ENCODE peak calls at places on chromosomes 5 and 9, in seven cellular contexts. J is MM.1S, A is body of pancreas, N is mucosa of descending colon, L is cardiac muscle cell, X is Calu3, W is K562. S is an unnamed sample.

GRCh38 chr5:62371409-62371808 is 32.3 kb downstream of the DIMT1 start:
- DNase-seq in J (no peak), A (no peak), N (no peak), L (no peak), X (no peak), W (no peak), S (no peak)

GRCh38 chr9:125660557-125660956 is 46.5 kb downstream of the MAPKAP1 start:
- DNase-seq in J (no peak), A (no peak), N (no peak), L (no peak), X (no peak), W (no peak), S (no peak)

GRCh38 chr5:1492757-1493156 is 31.0 kb downstream of the LPCAT1 start:
- DNase-seq in J (no peak), A (no peak), N (no peak), L (no peak), X (no peak), W (no peak), S (no peak)

GRCh38 chr9:131505012-131505411 is 2.3 kb downstream of the POMT1 start:
- DNase-seq in J (no peak), A (no peak), N (no peak), L (no peak), X (no peak), W (no peak), S (no peak)

GRCh38 chr5:40736103-40736875 is 19.5 kb downstream of the TTC33 start:
- DNase-seq in J (peak; percentile 60), A (peak; percentile 14), N (no peak), L (peak; percentile 75), X (peak; percentile 25), W (peak; percentile 63), S (peak; percentile 20)

GRCh38 chr9:99118782-99119466 is 14.0 kb downstream of the TGFBR1 start:
- DNase-seq in J (peak; percentile 72), A (peak; percentile 13), N (peak; percentile 30), L (no peak), X (no peak), W (no peak), S (no peak)

GRCh38 chr9:131149678-131150033 is 24.3 kb downstream of the NUP214 start:
- DNase-seq in J (no peak), A (no peak), N (no peak), L (no peak), X (no peak), W (peak; percentile 63), S (no peak)

GRCh38 chr5:139745121-139745799 is 50.3 kb upstream of the PSD2 start:
- DNase-seq in J (no peak), A (peak; percentile 34), N (no peak), L (peak; percentile 68), X (peak; percentile 57), W (peak; percentile 75), S (no peak)

GRCh38 chr5:38414348-38414747 is 142.1 kb downstream of the LIFR start:
- DNase-seq in J (no peak), A (no peak), N (no peak), L (no peak), X (no peak), W (no peak), S (no peak)

GRCh38 chr9:34550016-34550680 is 27.4 kb upstream of the ENHO start:
- DNase-seq in J (no peak), A (no peak), N (no peak), L (no peak), X (no peak), W (peak; percentile 33), S (no peak)

GRCh38 chr5:8188874-8189588 is 320.1 kb downstream of the MTRR start:
- DNase-seq in J (peak; percentile 49), A (peak; percentile 41), N (peak; percentile 52), L (peak; percentile 0), X (no peak), W (no peak), S (no peak)

GRCh38 chr9:123375725-123376132 is 19.7 kb downstream of the CRB2 start:
- DNase-seq in J (no peak), A (no peak), N (peak; percentile 84), L (peak; percentile 56), X (no peak), W (peak; percentile 83), S (no peak)

GRCh38 chr5:151063136-151063544 is 17.7 kb downstream of the TNIP1 start:
- DNase-seq in J (no peak), A (peak; percentile 63), N (no peak), L (peak; percentile 79), X (no peak), W (peak; percentile 48), S (no peak)

GRCh38 chr9:89421595-89421994 is 76.3 kb downstream of the SEMA4D start:
- DNase-seq in J (no peak), A (no peak), N (no peak), L (peak; percentile 22), X (no peak), W (no peak), S (no peak)

GRCh38 chr9:107633375-107633774 is 143.8 kb upstream of the KLF4 start:
- DNase-seq in J (no peak), A (no peak), N (no peak), L (no peak), X (no peak), W (no peak), S (no peak)

GRCh38 chr9:127224883-127225739 is 39.5 kb upstream of the GARNL3 start:
- DNase-seq in J (peak; percentile 92), A (peak; percentile 97), N (peak; percentile 99), L (peak; percentile 94), X (peak; percentile 94), W (peak; percentile 99), S (peak; percentile 98)

GRCh38 chr9:34994429-34995287 is 5.1 kb downstream of the DNAJB5 start:
- DNase-seq in J (no peak), A (no peak), N (peak; percentile 73), L (peak; percentile 68), X (peak; percentile 39), W (peak; percentile 37), S (peak; percentile 57)

GRCh38 chr9:137064027-137064879 is 6.1 kb downstream of the SAPCD2 start:
- DNase-seq in J (peak; percentile 34), A (peak; percentile 64), N (peak; percentile 82), L (peak; percentile 58), X (peak; percentile 68), W (peak; percentile 56), S (peak; percentile 77)

GRCh38 chr9:35793461-35793860 is 2.1 kb downstream of the NPR2 start:
- DNase-seq in J (no peak), A (no peak), N (no peak), L (no peak), X (no peak), W (no peak), S (no peak)

GRCh38 chr5:109191153-109191558 is 218.6 kb downstream of the PJA2 start:
- DNase-seq in J (peak; percentile 24), A (no peak), N (peak; percentile 34), L (peak; percentile 70), X (peak; percentile 20), W (peak; percentile 47), S (no peak)

GRCh38 chr5:56910123-56910951 is 941 bp downstream of the SETD9 start:
- DNase-seq in J (no peak), A (peak; percentile 49), N (peak; percentile 62), L (no peak), X (peak; percentile 43), W (no peak), S (peak; percentile 52)

GRCh38 chr5:73496984-73497457 is 1.2 kb upstream of the BTF3 start:
- DNase-seq in J (peak; percentile 66), A (no peak), N (no peak), L (peak; percentile 67), X (no peak), W (peak; percentile 50), S (no peak)

GRCh38 chr5:54942064-54942778 is 43.2 kb downstream of the ESM1 start:
- DNase-seq in J (no peak), A (no peak), N (no peak), L (peak; percentile 11), X (no peak), W (no peak), S (no peak)

GRCh38 chr9:114722363-114722695 is 40.3 kb upstream of the TEX48 start:
- DNase-seq in J (no peak), A (no peak), N (no peak), L (no peak), X (no peak), W (no peak), S (no peak)

GRCh38 chr5:143398053-143398355 is 5.5 kb downstream of the NR3C1 start:
- DNase-seq in J (no peak), A (no peak), N (no peak), L (no peak), X (no peak), W (no peak), S (no peak)

GRCh38 chr5:2381070-2381469 is 370.4 kb downstream of the IRX2 start:
- DNase-seq in J (no peak), A (no peak), N (no peak), L (no peak), X (no peak), W (no peak), S (no peak)

GRCh38 chr5:100502684-100503083 is 32.5 kb upstream of the FAM174A start:
- DNase-seq in J (peak; percentile 59), A (no peak), N (no peak), L (no peak), X (no peak), W (no peak), S (no peak)

GRCh38 chr5:100505984-100506670 is 29.0 kb upstream of the FAM174A start:
- DNase-seq in J (no peak), A (no peak), N (peak; percentile 6), L (peak; percentile 87), X (no peak), W (no peak), S (no peak)
- TF ChIP-seq CTCF in J (no peak), A (no peak), N (no peak), L (peak; percentile 9), X (no peak), W (no peak), S (no peak)

DNA sequence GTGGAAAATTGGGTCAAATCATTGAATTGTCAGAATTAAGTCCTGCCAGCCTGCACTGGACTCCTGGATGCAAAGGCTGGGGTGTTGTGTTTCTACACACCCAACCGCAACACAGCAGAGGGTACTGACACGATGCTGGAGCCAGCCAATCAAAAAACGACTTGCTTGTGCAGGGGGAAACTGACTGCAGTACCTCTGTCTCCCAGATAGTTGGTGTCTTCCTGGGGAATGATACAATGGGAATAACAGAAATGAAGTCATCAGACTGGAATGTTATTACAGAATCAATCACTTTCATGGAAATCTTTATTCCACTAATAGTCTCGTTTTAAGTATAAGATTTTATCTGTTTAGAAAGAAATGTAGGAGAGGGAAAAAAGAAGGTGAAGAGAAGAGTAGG is 330.3 kb downstream of the MLLT3 start:
- DNase-seq in J (no peak), A (no peak), N (no peak), L (peak; percentile 17), X (no peak), W (peak; percentile 6), S (no peak)
- TF ChIP-seq CTCF in J (no peak), A (no peak), N (no peak), L (peak; percentile 14), X (no peak), W (no peak), S (no peak)

GRCh38 chr5:96941140-96941539 is 5.3 kb downstream of the LNPEP start:
- DNase-seq in J (no peak), A (no peak), N (no peak), L (no peak), X (no peak), W (no peak), S (no peak)
- TF ChIP-seq CTCF in J (no peak), A (no peak), N (no peak), L (no peak), X (no peak), W (no peak), S (no peak)

GRCh38 chr9:133768859-133769510 is 30.8 kb upstream of the SARDH start:
- DNase-seq in J (no peak), A (peak; percentile 97), N (no peak), L (no peak), X (no peak), W (peak; percentile 55), S (no peak)
- TF ChIP-seq CTCF in J (peak; percentile 32), A (peak; percentile 92), N (no peak), L (peak; percentile 15), X (no peak), W (peak; percentile 63), S (no peak)

GRCh38 chr5:97297063-97297715 is 114.1 kb upstream of the RIOK2 start:
- DNase-seq in J (peak; percentile 61), A (no peak), N (peak; percentile 58), L (peak; percentile 11), X (peak; percentile 63), W (no peak), S (peak; percentile 39)
- TF ChIP-seq CTCF in J (peak; percentile 62), A (no peak), N (no peak), L (peak; percentile 10), X (peak; percentile 59), W (peak; percentile 66), S (peak; percentile 32)